ENCODE peak calls at places on chromosome 5, in eight cellular contexts. W is Peyer's patch; J is foreskin fibroblast; N is NCI-H1694 treated with DMSO at 0.1 percent for 48 hours; K is coronary artery; U is activated T-helper 1 cell treated with anti-CD3 and anti-CD28 coated beads, Interleukin-2, amount 50 U/mL, for 16 hours; P is A172; M is stimulated activated CD8-positive, alpha-beta memory T cell treated with anti-CD3 and anti-CD28 coated beads, Interleukin-4, amount 100 ng/mL, for 48 hours. G is an unnamed sample.

GRCh38 chr5:143065185-143065584 is 295.0 kb downstream of the ARHGAP26 start:
- DNase-seq in W (no peak), J (peak; percentile 75), N (no peak), K (no peak), U (no peak), P (no peak), M (peak; percentile 50), G (no peak)

GRCh38 chr5:93151121-93151520 is 429.9 kb downstream of the NR2F1-AS1 start:
- DNase-seq in W (no peak), J (peak; percentile 72), N (no peak), K (no peak), U (no peak), P (peak; percentile 38), M (no peak), G (no peak)

GRCh38 chr5:78699565-78700143 is 51.1 kb upstream of the LHFPL2 start:
- DNase-seq in W (peak; percentile 79), J (peak; percentile 97), N (no peak), K (no peak), U (no peak), P (peak; percentile 98), M (no peak), G (no peak)

GRCh38 chr5:139565411-139566305 is 4.5 kb downstream of the UBE2D2 start:
- DNase-seq in W (no peak), J (no peak), N (no peak), K (no peak), U (peak; percentile 16), P (no peak), M (no peak), G (peak; percentile 46)

GRCh38 chr5:19676895-19677294 is 311.1 kb downstream of the CDH18 start:
- DNase-seq in W (no peak), J (no peak), N (no peak), K (no peak), U (no peak), P (peak; percentile 14), M (no peak), G (no peak)

GRCh38 chr5:136182618-136183017 is 10.3 kb downstream of the SMIM32 start:
- DNase-seq in W (no peak), J (peak; percentile 30), N (no peak), K (no peak), U (no peak), P (no peak), M (no peak), G (no peak)

GRCh38 chr5:78983601-78984000 is 1.5 kb downstream of the ARSB start:
- DNase-seq in W (no peak), J (no peak), N (no peak), K (no peak), U (no peak), P (no peak), M (no peak), G (no peak)

GRCh38 chr5:169876376-169876775 is 103.9 kb downstream of the INSYN2B start:
- DNase-seq in W (no peak), J (peak; percentile 43), N (no peak), K (no peak), U (no peak), P (no peak), M (no peak), G (no peak)

GRCh38 chr5:22431406-22431805 is 421.7 kb downstream of the CDH12 start:
- DNase-seq in W (no peak), J (no peak), N (no peak), K (no peak), U (no peak), P (peak; percentile 25), M (no peak), G (no peak)

GRCh38 chr5:8848997-8849585 is 696.8 kb downstream of the SEMA5A start:
- DNase-seq in W (no peak), J (peak; percentile 94), N (no peak), K (no peak), U (no peak), P (peak; percentile 80), M (no peak), G (no peak)

GRCh38 chr5:61275841-61276240 is 56.2 kb upstream of the ZSWIM6 start:
- DNase-seq in W (no peak), J (peak; percentile 82), N (no peak), K (no peak), U (no peak), P (peak; percentile 77), M (peak; percentile 51), G (no peak)

GRCh38 chr5:3517331-3517730 is 78.3 kb upstream of the IRX1 start:
- DNase-seq in W (no peak), J (no peak), N (no peak), K (no peak), U (no peak), P (no peak), M (no peak), G (no peak)

GRCh38 chr5:8413975-8414374 is 545.0 kb downstream of the MTRR start:
- DNase-seq in W (no peak), J (no peak), N (no peak), K (no peak), U (no peak), P (no peak), M (no peak), G (no peak)

GRCh38 chr5:122713026-122713425 is 61.9 kb upstream of the SNX2 start:
- DNase-seq in W (no peak), J (no peak), N (no peak), K (no peak), U (no peak), P (no peak), M (no peak), G (no peak)